ENCODE peak calls at places on chromosomes 16 and 17, in five cellular contexts. One of them, this sample, is unnamed.

GRCh38 chr16:68520649-68521086 is 18.4 kb upstream of the ZFP90 start:
- DNase-seq in G401: peak; percentile 84
- DNase-seq in SW480: peak; percentile 77
- DNase-seq in MCF 10A: peak; percentile 81
- DNase-seq in HuH-7: peak; percentile 98
- DNase-seq in this sample: peak; percentile 31

GRCh38 chr17:46822388-46822921 is 4.0 kb upstream of the WNT3 start:
- DNase-seq in G401: no peak
- DNase-seq in SW480: peak; percentile 36
- DNase-seq in MCF 10A: no peak
- DNase-seq in HuH-7: no peak
- DNase-seq in this sample: peak; percentile 36

GRCh38 chr17:59963738-59964454 is 644 bp downstream of the RNFT1 start:
- DNase-seq in G401: peak; percentile 73
- DNase-seq in SW480: peak; percentile 73
- DNase-seq in MCF 10A: peak; percentile 45
- DNase-seq in HuH-7: peak; percentile 33
- DNase-seq in this sample: peak; percentile 63

GRCh38 chr16:73794936-73795335 is 501.7 kb upstream of the PSMD7 start:
- DNase-seq in G401: no peak
- DNase-seq in SW480: no peak
- DNase-seq in MCF 10A: no peak
- DNase-seq in HuH-7: no peak
- DNase-seq in this sample: no peak

GRCh38 chr16:76527244-76527643 is 250.0 kb downstream of the CNTNAP4 start:
- DNase-seq in G401: no peak
- DNase-seq in SW480: no peak
- DNase-seq in MCF 10A: no peak
- DNase-seq in HuH-7: no peak
- DNase-seq in this sample: no peak

GRCh38 chr16:73000020-73000906 is 47.7 kb downstream of the ZFHX3 start:
- DNase-seq in G401: peak; percentile 27
- DNase-seq in SW480: peak; percentile 85
- DNase-seq in MCF 10A: peak; percentile 75
- DNase-seq in HuH-7: no peak
- DNase-seq in this sample: no peak

GRCh38 chr17:8393470-8394231 is 4.0 kb downstream of the RNF222 start:
- DNase-seq in G401: no peak
- DNase-seq in SW480: no peak
- DNase-seq in MCF 10A: no peak
- DNase-seq in HuH-7: no peak
- DNase-seq in this sample: no peak

GRCh38 chr16:52099382-52099781 is 447.6 kb downstream of the TOX3 start:
- DNase-seq in G401: no peak
- DNase-seq in SW480: no peak
- DNase-seq in MCF 10A: no peak
- DNase-seq in HuH-7: no peak
- DNase-seq in this sample: no peak

This sample was measured in GDM1.